ENCODE peak calls at places on chromosomes 5 and 9, in six cellular contexts. One of them, this sample, is unnamed.

GRCh38 chr5:35129921-35130485 is 82.3 kb upstream of the AGXT2 start:
- DNase-seq in spleen: no peak
- DNase-seq in uterus: no peak
- DNase-seq in left lung: no peak
- DNase-seq in PC-9: no peak
- DNase-seq in body of pancreas: peak; percentile 92
- DNase-seq in this sample: no peak

GRCh38 chr5:148729182-148729581 is 74.9 kb upstream of the HTR4 start:
- DNase-seq in spleen: no peak
- DNase-seq in uterus: no peak
- DNase-seq in left lung: no peak
- DNase-seq in PC-9: no peak
- DNase-seq in body of pancreas: no peak
- DNase-seq in this sample: no peak

GRCh38 chr9:121309833-121310425 is 42.0 kb downstream of the GSN start:
- DNase-seq in spleen: no peak
- DNase-seq in uterus: no peak
- DNase-seq in left lung: no peak
- DNase-seq in PC-9: no peak
- DNase-seq in body of pancreas: no peak
- DNase-seq in this sample: no peak

GRCh38 chr5:154694159-154694558 is 61.0 kb upstream of the LARP1 start:
- DNase-seq in spleen: no peak
- DNase-seq in uterus: no peak
- DNase-seq in left lung: no peak
- DNase-seq in PC-9: no peak
- DNase-seq in body of pancreas: no peak
- DNase-seq in this sample: no peak

GRCh38 chr9:128554155-128554862 is 1.9 kb downstream of the SPTAN1 start:
- DNase-seq in spleen: no peak
- DNase-seq in uterus: peak; percentile 72
- DNase-seq in left lung: peak; percentile 46
- DNase-seq in PC-9: peak; percentile 58
- DNase-seq in body of pancreas: peak; percentile 70
- DNase-seq in this sample: no peak

GRCh38 chr5:151093476-151093889 is 12.6 kb upstream of the TNIP1 start:
- DNase-seq in spleen: no peak
- DNase-seq in uterus: no peak
- DNase-seq in left lung: no peak
- DNase-seq in PC-9: peak; percentile 46
- DNase-seq in body of pancreas: peak; percentile 63
- DNase-seq in this sample: no peak

GRCh38 chr5:87233122-87233521 is 34.6 kb upstream of the RASA1 start:
- DNase-seq in spleen: no peak
- DNase-seq in uterus: no peak
- DNase-seq in left lung: no peak
- DNase-seq in PC-9: no peak
- DNase-seq in body of pancreas: no peak
- DNase-seq in this sample: no peak

GRCh38 chr5:90421136-90421535 is 11.6 kb upstream of the CETN3 start:
- DNase-seq in spleen: no peak
- DNase-seq in uterus: no peak
- DNase-seq in left lung: no peak
- DNase-seq in PC-9: no peak
- DNase-seq in body of pancreas: peak; percentile 42
- DNase-seq in this sample: peak; percentile 14

GRCh38 chr5:108753877-108754276 is 6.2 kb downstream of the FER start:
- DNase-seq in spleen: no peak
- DNase-seq in uterus: no peak
- DNase-seq in left lung: no peak
- DNase-seq in PC-9: no peak
- DNase-seq in body of pancreas: no peak
- DNase-seq in this sample: no peak

GRCh38 chr9:137797206-137798120 is 80.1 kb upstream of the CACNA1B start:
- DNase-seq in spleen: no peak
- DNase-seq in uterus: no peak
- DNase-seq in left lung: no peak
- DNase-seq in PC-9: no peak
- DNase-seq in body of pancreas: peak; percentile 80
- DNase-seq in this sample: no peak

GRCh38 chr9:3479516-3480352 is 46.1 kb downstream of the RFX3 start:
- DNase-seq in spleen: no peak
- DNase-seq in uterus: no peak
- DNase-seq in left lung: no peak
- DNase-seq in PC-9: no peak
- DNase-seq in body of pancreas: no peak
- DNase-seq in this sample: no peak

DNA sequence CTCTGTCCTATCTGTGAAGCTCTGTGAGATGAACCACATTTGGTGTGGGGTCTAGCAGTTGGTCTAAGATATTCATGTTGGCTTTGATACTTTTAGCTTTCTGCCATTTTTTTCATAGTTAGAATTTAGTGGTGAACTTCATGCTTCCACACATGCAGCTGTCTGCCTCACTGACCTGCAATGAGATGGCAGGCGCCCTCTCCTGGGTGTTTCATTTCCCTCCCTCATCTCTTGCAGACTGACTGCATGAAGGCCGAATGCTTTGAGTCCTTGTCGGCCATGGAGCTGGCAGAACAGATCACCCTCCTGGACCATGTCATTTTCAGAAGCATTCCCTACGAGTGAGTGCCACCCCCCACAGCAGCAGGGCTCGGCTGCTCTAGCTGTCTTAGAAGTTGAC is 26.1 kb upstream of the CKMT2 start:
- DNase-seq in spleen: no peak
- DNase-seq in uterus: no peak
- DNase-seq in left lung: no peak
- DNase-seq in PC-9: no peak
- DNase-seq in body of pancreas: no peak
- DNase-seq in this sample: peak; percentile 32
- TF ChIP-seq CTCF in spleen: no peak
- TF ChIP-seq CTCF in uterus: no peak
- TF ChIP-seq CTCF in left lung: no peak
- TF ChIP-seq CTCF in PC-9: no peak
- TF ChIP-seq CTCF in body of pancreas: no peak
- TF ChIP-seq CTCF in this sample: peak; percentile 56

DNA sequence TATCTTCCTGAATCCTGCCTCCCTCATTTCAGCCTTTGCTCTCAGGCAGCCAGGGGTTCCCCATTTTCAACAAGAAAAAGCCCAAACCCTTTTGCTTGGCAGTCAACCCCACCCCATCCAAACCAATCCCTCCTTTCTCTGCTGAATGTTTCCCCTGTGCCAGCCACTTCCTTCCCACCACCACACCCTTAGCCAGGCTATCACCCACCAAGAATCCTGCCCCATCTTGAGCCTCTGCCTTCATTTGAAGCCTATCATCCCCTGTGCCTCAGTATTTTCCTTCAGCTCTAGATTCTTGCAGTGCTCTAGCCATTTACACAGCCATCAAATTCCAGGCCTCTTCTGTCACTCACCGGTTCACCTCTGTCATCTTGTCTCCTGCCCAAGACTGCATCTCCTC is 15.3 kb upstream of the FIBCD1 start:
- DNase-seq in spleen: no peak
- DNase-seq in uterus: no peak
- DNase-seq in left lung: no peak
- DNase-seq in PC-9: no peak
- DNase-seq in body of pancreas: no peak
- DNase-seq in this sample: no peak
- H3K27me3 ChIP-seq in spleen: no peaks in the 10 kb centered on the region
- H3K27me3 ChIP-seq in uterus: peaks cover 7% of the 10 kb centered on the region
- H3K27me3 ChIP-seq in left lung: no peaks in the 10 kb centered on the region
- H3K27me3 ChIP-seq in PC-9: peaks cover 53% of the 10 kb centered on the region
- H3K27me3 ChIP-seq in body of pancreas: peaks cover 9% of the 10 kb centered on the region
- H3K27me3 ChIP-seq in this sample: no peaks in the 10 kb centered on the region

GRCh38 chr9:130023994-130024596 is 18.9 kb downstream of the FNBP1 start:
- DNase-seq in spleen: no peak
- DNase-seq in uterus: no peak
- DNase-seq in left lung: no peak
- DNase-seq in PC-9: no peak
- DNase-seq in body of pancreas: no peak
- DNase-seq in this sample: no peak
- H3K4me1 ChIP-seq in spleen: peaks cover 37% of the 10 kb centered on the region
- H3K4me1 ChIP-seq in uterus: peaks cover 11% of the 10 kb centered on the region
- H3K4me1 ChIP-seq in left lung: no peaks in the 10 kb centered on the region
- H3K4me1 ChIP-seq in PC-9: peaks cover 72% of the 10 kb centered on the region
- H3K4me1 ChIP-seq in body of pancreas: peaks cover 14% of the 10 kb centered on the region
- H3K4me1 ChIP-seq in this sample: peaks cover 4% of the 10 kb centered on the region

GRCh38 chr9:68418259-68418845 is 61.9 kb downstream of the PGM5 start:
- DNase-seq in spleen: no peak
- DNase-seq in uterus: no peak
- DNase-seq in left lung: no peak
- DNase-seq in PC-9: no peak
- DNase-seq in body of pancreas: no peak
- DNase-seq in this sample: no peak

GRCh38 chr9:68417762-68418161 is 61.4 kb downstream of the PGM5 start:
- DNase-seq in spleen: no peak
- DNase-seq in uterus: no peak
- DNase-seq in left lung: no peak
- DNase-seq in PC-9: no peak
- DNase-seq in body of pancreas: no peak
- DNase-seq in this sample: no peak

DNA sequence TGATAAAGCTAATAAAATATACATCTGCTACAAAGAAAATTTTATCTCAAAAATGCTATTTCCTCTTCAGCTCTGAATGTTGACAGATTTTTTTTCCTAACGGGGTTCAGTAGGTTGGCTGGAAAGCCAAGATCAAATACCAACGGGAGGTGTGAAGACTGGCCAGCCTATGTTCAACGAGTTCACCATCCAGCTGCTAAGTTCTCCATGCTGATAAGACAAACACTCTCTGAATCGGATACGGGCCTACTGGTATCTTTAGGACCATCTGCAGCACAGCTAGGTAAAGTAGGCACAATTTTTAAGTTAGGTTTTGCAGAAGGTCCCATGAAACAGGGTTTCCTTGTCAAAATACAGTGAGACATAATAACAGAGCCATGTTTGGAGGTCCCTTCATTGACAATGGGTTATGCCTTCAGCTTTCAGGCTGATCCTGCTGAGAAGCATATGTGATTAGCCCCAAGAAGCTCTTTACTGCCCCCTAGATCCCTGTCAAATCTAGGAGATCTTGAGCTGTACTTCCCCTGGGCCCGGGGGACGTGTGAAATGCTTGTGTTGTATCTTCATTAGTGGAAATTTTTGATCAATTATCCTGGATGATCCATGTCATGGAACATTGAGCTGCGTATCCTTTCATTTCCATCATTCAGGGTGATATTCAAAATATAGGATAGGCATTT is 60.6 kb downstream of the PGM5 start:
- DNase-seq in spleen: no peak
- DNase-seq in uterus: no peak
- DNase-seq in left lung: no peak
- DNase-seq in PC-9: no peak
- DNase-seq in body of pancreas: no peak
- DNase-seq in this sample: no peak
- TF ChIP-seq CTCF in spleen: no peak
- TF ChIP-seq CTCF in uterus: no peak
- TF ChIP-seq CTCF in left lung: no peak
- TF ChIP-seq CTCF in PC-9: no peak
- TF ChIP-seq CTCF in body of pancreas: no peak
- TF ChIP-seq CTCF in this sample: peak; percentile 31

GRCh38 chr9:14079440-14079839 is 234.5 kb downstream of the NFIB start:
- DNase-seq in spleen: no peak
- DNase-seq in uterus: no peak
- DNase-seq in left lung: no peak
- DNase-seq in PC-9: no peak
- DNase-seq in body of pancreas: no peak
- DNase-seq in this sample: no peak
- H3K27me3 ChIP-seq in spleen: no peaks in the 10 kb centered on the region
- H3K27me3 ChIP-seq in uterus: no peaks in the 10 kb centered on the region
- H3K27me3 ChIP-seq in left lung: no peaks in the 10 kb centered on the region
- H3K27me3 ChIP-seq in PC-9: no peaks in the 10 kb centered on the region
- H3K27me3 ChIP-seq in body of pancreas: no peaks in the 10 kb centered on the region
- H3K27me3 ChIP-seq in this sample: no peaks in the 10 kb centered on the region

This sample was measured in BE2C.